ENCODE peak calls at places on chromosomes 3 and 15, in six cellular contexts. J is activated CD8-positive, alpha-beta memory T cell treated with anti-CD3 and anti-CD28 coated beads, Interleukin-2, amount 50 U/mL, for 48 hours; A is AG09319; W is ovary; H is iris pigment epithelial cell; P is NCI-H69. D is an unnamed sample.
A peak's percentile ranks its signal among the peaks of the same experiment; 100 is the strongest.

GRCh38 chr3:113948015-113948917 is 453 bp downstream of the ZDHHC23 start:
- DNase-seq in J (peak; percentile 73), H (no peak), P (peak; percentile 59), A (no peak), W (peak; percentile 15), D (peak; percentile 68)

GRCh38 chr3:10116138-10116460 is 624 bp downstream of the BRK1 start:
- DNase-seq in J (no peak), H (peak; percentile 50), A (no peak), W (no peak), P (no peak), D (no peak)

GRCh38 chr15:41777421-41777973 is 3.2 kb downstream of the MAPKBP1 start:
- DNase-seq in W (no peak), P (no peak), A (no peak), J (no peak), H (peak; percentile 64), D (no peak)

GRCh38 chr3:127177226-127177625 is 15.7 kb upstream of the PRR23E start:
- DNase-seq in A (no peak), P (peak; percentile 35), W (no peak), J (no peak), H (no peak), D (no peak)

GRCh38 chr3:67489816-67490215 is 164.6 kb downstream of the SUCLG2 start:
- DNase-seq in J (no peak), A (peak; percentile 39), P (no peak), H (peak; percentile 56), W (no peak), D (no peak)

GRCh38 chr3:141663993-141664392 is 74.1 kb upstream of the RNF7 start:
- DNase-seq in H (peak; percentile 37), J (no peak), P (no peak), W (peak; percentile 78), A (no peak), D (no peak)

GRCh38 chr3:99699841-99700240 is 61.4 kb downstream of the COL8A1 start:
- DNase-seq in P (no peak), H (peak; percentile 82), W (no peak), J (no peak), A (no peak), D (no peak)

GRCh38 chr3:97647441-97647840 is 117.1 kb upstream of the ARL6 start:
- DNase-seq in A (no peak), P (peak; percentile 78), W (no peak), J (no peak), H (no peak), D (no peak)

GRCh38 chr3:191094057-191094456 is 105.0 kb upstream of the OSTN start:
- DNase-seq in W (no peak), P (no peak), J (no peak), A (peak; percentile 22), H (peak; percentile 93), D (no peak)

GRCh38 chr3:156837130-156837529 is 11.0 kb downstream of the LEKR1 start:
- DNase-seq in H (no peak), P (no peak), A (no peak), J (no peak), W (no peak), D (no peak)

GRCh38 chr3:20511863-20512262 is 325.9 kb upstream of the SGO1 start:
- DNase-seq in P (peak; percentile 86), H (peak; percentile 56), W (no peak), A (peak; percentile 44), J (no peak), D (peak; percentile 65)

GRCh38 chr3:142808103-142808917 is 80.6 kb downstream of the PCOLCE2 start:
- DNase-seq in P (no peak), J (no peak), W (no peak), A (peak; percentile 16), H (peak; percentile 83), D (no peak)

GRCh38 chr3:30073622-30074021 is 532.8 kb upstream of the TGFBR2 start:
- DNase-seq in J (no peak), W (no peak), H (peak; percentile 21), A (no peak), P (peak; percentile 92), D (peak; percentile 33)

GRCh38 chr3:36461588-36461987 is 81.3 kb downstream of the STAC start:
- DNase-seq in A (no peak), H (peak; percentile 25), W (no peak), P (no peak), J (no peak), D (no peak)

GRCh38 chr3:127774647-127775046 is 47.7 kb downstream of the MGLL start:
- DNase-seq in P (peak; percentile 55), W (no peak), H (no peak), A (no peak), J (no peak), D (peak; percentile 19)

GRCh38 chr15:70152070-70152480 is 54.4 kb upstream of the TLE3 start:
- DNase-seq in P (peak; percentile 90), H (peak; percentile 32), A (no peak), W (no peak), J (no peak), D (peak; percentile 53)

GRCh38 chr3:131543714-131544113 is 40.9 kb upstream of the MRPL3 start:
- DNase-seq in A (peak; percentile 57), P (peak; percentile 22), H (peak; percentile 58), J (no peak), W (peak; percentile 78), D (peak; percentile 21)

GRCh38 chr3:14262867-14263266 is 84.2 kb downstream of the LSM3 start:
- DNase-seq in J (no peak), P (no peak), A (no peak), H (no peak), W (no peak), D (no peak)

GRCh38 chr3:15217841-15218267 is 11.8 kb downstream of the CAPN7 start:
- DNase-seq in W (no peak), P (no peak), H (no peak), J (no peak), A (no peak), D (no peak)

GRCh38 chr15:40911139-40911538 is 16.9 kb downstream of the VPS18 start:
- DNase-seq in A (no peak), P (peak; percentile 74), H (no peak), J (no peak), W (no peak), D (peak; percentile 17)

GRCh38 chr15:45203182-45203581 is 15.4 kb upstream of the SHF start:
- DNase-seq in P (no peak), A (no peak), J (no peak), H (no peak), W (no peak), D (no peak)

GRCh38 chr3:13229291-13229949 is 156.2 kb upstream of the IQSEC1 start:
- DNase-seq in J (no peak), H (peak; percentile 22), A (no peak), W (no peak), P (peak; percentile 52), D (no peak)

GRCh38 chr15:33894193-33894592 is 74.1 kb upstream of the CHRM5 start:
- DNase-seq in W (no peak), J (no peak), A (no peak), P (no peak), H (no peak), D (no peak)

GRCh38 chr3:139564290-139564861 is 24.8 kb upstream of the RBP1 start:
- DNase-seq in J (no peak), H (peak; percentile 21), P (peak; percentile 61), W (no peak), A (no peak), D (peak; percentile 19)

GRCh38 chr3:16370872-16371740 is 106.1 kb downstream of the OXNAD1 start:
- DNase-seq in A (no peak), H (peak; percentile 21), P (peak; percentile 43), J (no peak), W (no peak), D (peak; percentile 8)

GRCh38 chr15:29924750-29925149 is 102.5 kb upstream of the TJP1 start:
- DNase-seq in H (peak; percentile 72), W (no peak), P (no peak), A (no peak), J (no peak), D (peak; percentile 36)

GRCh38 chr15:98843844-98844243 is 163.7 kb downstream of the PGPEP1L start:
- DNase-seq in J (no peak), P (peak; percentile 68), W (no peak), H (no peak), A (no peak), D (no peak)

GRCh38 chr3:193830791-193831191 is 237.8 kb downstream of the OPA1 start:
- DNase-seq in P (peak; percentile 89), W (no peak), H (no peak), A (no peak), J (no peak), D (peak; percentile 85)

GRCh38 chr3:132804498-132804897 is 82.3 kb upstream of the NPHP3 start:
- DNase-seq in A (no peak), J (no peak), P (no peak), W (no peak), H (peak; percentile 12), D (no peak)

GRCh38 chr3:173529062-173529711 is 131.6 kb downstream of the NLGN1 start:
- DNase-seq in P (peak; percentile 72), H (peak; percentile 10), W (no peak), A (no peak), J (no peak), D (peak; percentile 55)

GRCh38 chr15:79179597-79179996 is 89.0 kb upstream of the RASGRF1 start:
- DNase-seq in J (no peak), P (no peak), A (no peak), H (no peak), W (no peak), D (no peak)

GRCh38 chr3:186053954-186054353 is 54.9 kb downstream of the ETV5 start:
- DNase-seq in P (no peak), H (peak; percentile 55), A (no peak), J (no peak), W (no peak), D (peak; percentile 24)

GRCh38 chr3:4493931-4494806 is 1.0 kb downstream of the ITPR1 start:
- DNase-seq in P (peak; percentile 13), A (no peak), J (no peak), H (peak; percentile 23), W (peak; percentile 45), D (no peak)

GRCh38 chr3:11019116-11019515 is 26.6 kb downstream of the SLC6A1 start:
- DNase-seq in H (no peak), J (no peak), A (no peak), P (no peak), W (no peak), D (no peak)

GRCh38 chr15:100338971-100339444 is 2.8 kb downstream of the ADAMTS17 start:
- DNase-seq in H (peak; percentile 67), J (no peak), W (peak; percentile 69), P (no peak), A (peak; percentile 48), D (no peak)

GRCh38 chr3:125356140-125357026 is 18.7 kb downstream of the ZNF148 start:
- DNase-seq in P (no peak), H (no peak), J (no peak), W (no peak), A (no peak), D (no peak)

GRCh38 chr3:21484323-21485154 is 266.5 kb downstream of the ZNF385D start:
- DNase-seq in H (peak; percentile 66), W (peak; percentile 44), A (peak; percentile 51), P (peak; percentile 32), J (no peak), D (no peak)

GRCh38 chr3:85498177-85498576 is 539.4 kb downstream of the CADM2 start:
- DNase-seq in H (no peak), A (no peak), J (no peak), P (no peak), W (no peak), D (no peak)

D was measured in NCI-H2171 treated with DMSO at 0.1 percent for 48 hours.